ENCODE peak calls at places on chromosomes 5 and 9, in six cellular contexts. M, L, I, W, K and C are unnamed samples. For H3K4me1, the result is how much of the 10 kb centered on the place peaks cover.

GRCh38 chr5:57383093-57383861 is 99.3 kb downstream of the ACTBL2 start:
- DNase-seq in I (no peak), L (no peak), K (no peak), M (no peak), W (no peak), C (no peak)

GRCh38 chr5:2536632-2537031 is 214.8 kb downstream of the IRX2 start:
- DNase-seq in K (no peak), L (no peak), I (no peak), M (no peak), W (no peak), C (no peak)

GRCh38 chr5:132667761-132668705 is 5.8 kb upstream of the IL4 start:
- DNase-seq in L (no peak), I (no peak), W (no peak), M (no peak), K (no peak), C (no peak)

GRCh38 chr9:108041551-108041950 is 552.0 kb upstream of the KLF4 start:
- DNase-seq in I (no peak), W (no peak), L (no peak), M (no peak), K (no peak), C (no peak)

GRCh38 chr9:127445851-127446719 is 5.1 kb downstream of the RPL12 start:
- DNase-seq in K (no peak), I (no peak), L (no peak), W (no peak), M (no peak), C (no peak)

GRCh38 chr9:123225374-123225813 is 43.0 kb downstream of the STRBP start:
- DNase-seq in I (peak), W (peak), M (peak), K (no peak), L (no peak), C (no peak)

GRCh38 chr5:61882901-61883500 is 423.0 kb upstream of the KIF2A start:
- DNase-seq in I (no peak), L (no peak), K (no peak), W (no peak), M (no peak), C (no peak)

GRCh38 chr5:20351849-20352248 is 363.8 kb upstream of the CDH18 start:
- DNase-seq in I (no peak), M (no peak), K (no peak), W (no peak), L (no peak), C (no peak)

GRCh38 chr9:38062498-38063362 is 6.3 kb downstream of the SHB start:
- DNase-seq in K (no peak), M (no peak), L (no peak), W (no peak), I (no peak), C (no peak)

GRCh38 chr5:53815471-53815870 is 255.0 kb downstream of the NDUFS4 start:
- DNase-seq in I (no peak), K (no peak), W (no peak), M (no peak), L (no peak), C (no peak)

GRCh38 chr5:123207321-123207645 is 118.2 kb downstream of the PRDM6 start:
- DNase-seq in M (no peak), L (no peak), I (no peak), K (no peak), W (no peak), C (no peak)

GRCh38 chr9:71929791-71930440 is 18.5 kb downstream of the C9orf85 start:
- DNase-seq in L (no peak), K (no peak), I (no peak), W (no peak), M (no peak), C (no peak)

GRCh38 chr9:114386361-114386885 is 1.4 kb downstream of the AKNA start:
- DNase-seq in W (peak), I (no peak), M (no peak), L (no peak), K (no peak), C (no peak)

GRCh38 chr9:93309889-93310425 is 126.0 kb downstream of the WNK2 start:
- DNase-seq in L (no peak), I (no peak), K (no peak), W (no peak), M (no peak), C (no peak)

GRCh38 chr9:80707120-80707519 is 982.2 kb downstream of the TLE1 start:
- DNase-seq in L (no peak), K (no peak), I (no peak), M (no peak), W (no peak), C (no peak)

GRCh38 chr5:133884525-133885311 is 83.7 kb downstream of the C5orf15 start:
- DNase-seq in W (no peak), I (no peak), K (peak), M (no peak), L (no peak), C (no peak)

GRCh38 chr9:87336407-87336806 is 161.3 kb upstream of the DAPK1 start:
- DNase-seq in K (no peak), W (no peak), L (no peak), M (no peak), I (no peak), C (no peak)

DNA sequence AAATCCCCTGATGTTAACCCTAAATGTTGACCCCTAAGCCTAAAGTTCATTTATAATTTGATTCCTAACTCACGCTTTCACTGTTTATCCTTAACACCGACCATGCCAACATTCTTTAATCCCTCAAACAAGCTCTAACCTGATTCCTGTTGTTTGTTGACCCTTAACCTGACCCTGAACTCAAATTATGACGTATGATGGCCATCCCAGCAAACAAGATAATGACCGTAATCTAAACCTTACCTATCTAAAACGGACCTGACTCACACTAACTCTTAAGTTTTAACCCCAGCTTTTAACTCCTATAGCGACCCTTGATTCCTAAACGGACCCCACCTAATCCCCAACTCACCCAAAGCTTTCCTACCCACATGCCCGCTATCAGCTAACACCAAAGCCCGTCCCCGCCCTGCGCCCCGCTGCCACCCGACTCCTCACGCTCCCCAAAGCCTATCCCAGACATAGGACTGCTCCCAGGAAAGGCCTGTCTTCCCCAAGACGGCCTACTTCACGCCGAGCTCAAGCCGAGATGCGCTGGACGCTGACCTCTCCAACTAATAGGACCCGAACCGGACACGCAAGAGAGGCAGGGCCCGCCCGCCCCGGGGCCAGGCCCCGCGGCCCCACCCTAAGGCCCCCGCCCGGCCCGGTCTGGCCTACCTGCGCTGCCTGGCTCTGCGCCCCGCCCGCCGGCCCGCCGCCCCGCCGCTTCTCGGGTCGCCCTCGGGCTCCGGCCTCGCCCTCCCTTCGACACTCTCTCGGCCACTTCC is 395 bp downstream of the TLN1 start:
- DNase-seq in L (no peak), M (no peak), W (no peak), I (no peak), K (no peak), C (no peak)
- H3K4me1 ChIP-seq in L (under half), M (half or more), W (half or more), I (under half), K (under half), C (half or more)

GRCh38 chr9:121353246-121353975 is 16.6 kb downstream of the STOM start:
- DNase-seq in M (no peak), W (peak), L (no peak), K (no peak), I (no peak), C (no peak)

GRCh38 chr9:121354141-121354540 is 15.9 kb downstream of the STOM start:
- DNase-seq in W (no peak), L (no peak), I (no peak), K (peak), M (no peak), C (no peak)

GRCh38 chr9:121350993-121351561 is 19.0 kb downstream of the STOM start:
- DNase-seq in M (no peak), K (peak), L (no peak), I (no peak), W (no peak), C (peak)

GRCh38 chr9:121357011-121357410 is 13.0 kb downstream of the STOM start:
- DNase-seq in W (no peak), L (no peak), I (no peak), K (no peak), M (no peak), C (no peak)

DNA sequence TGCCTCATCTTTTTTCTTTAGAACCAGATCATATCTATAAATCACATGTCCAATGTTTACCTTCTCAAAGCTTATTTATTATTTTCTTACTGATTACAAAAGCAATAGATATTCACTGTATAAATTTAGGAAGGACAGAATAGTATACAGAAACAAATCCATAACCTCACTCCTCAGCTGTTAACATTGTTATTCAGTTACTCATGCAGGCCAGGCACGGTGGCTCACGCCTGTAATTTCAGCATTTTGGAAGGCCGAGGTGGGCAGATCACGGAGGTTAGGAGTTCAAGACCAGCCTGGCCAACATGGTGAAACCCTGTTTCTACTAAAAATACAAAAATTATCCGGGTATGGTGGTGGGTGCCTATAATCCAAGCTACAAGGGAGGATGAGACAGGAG is 15.3 kb downstream of the STOM start:
- DNase-seq in M (no peak), I (no peak), W (no peak), K (no peak), L (no peak), C (no peak)
- H3K4me1 ChIP-seq in M (under half), I (under half), W (under half), K (under half), L (under half), C (half or more)

GRCh38 chr5:178786859-178787499 is 56.5 kb upstream of the ZNF354A start:
- DNase-seq in I (no peak), M (no peak), W (no peak), K (no peak), L (no peak), C (no peak)
- H3K4me1 ChIP-seq in I (under half), M (under half), W (under half), K (under half), L (under half), C (under half)

DNA sequence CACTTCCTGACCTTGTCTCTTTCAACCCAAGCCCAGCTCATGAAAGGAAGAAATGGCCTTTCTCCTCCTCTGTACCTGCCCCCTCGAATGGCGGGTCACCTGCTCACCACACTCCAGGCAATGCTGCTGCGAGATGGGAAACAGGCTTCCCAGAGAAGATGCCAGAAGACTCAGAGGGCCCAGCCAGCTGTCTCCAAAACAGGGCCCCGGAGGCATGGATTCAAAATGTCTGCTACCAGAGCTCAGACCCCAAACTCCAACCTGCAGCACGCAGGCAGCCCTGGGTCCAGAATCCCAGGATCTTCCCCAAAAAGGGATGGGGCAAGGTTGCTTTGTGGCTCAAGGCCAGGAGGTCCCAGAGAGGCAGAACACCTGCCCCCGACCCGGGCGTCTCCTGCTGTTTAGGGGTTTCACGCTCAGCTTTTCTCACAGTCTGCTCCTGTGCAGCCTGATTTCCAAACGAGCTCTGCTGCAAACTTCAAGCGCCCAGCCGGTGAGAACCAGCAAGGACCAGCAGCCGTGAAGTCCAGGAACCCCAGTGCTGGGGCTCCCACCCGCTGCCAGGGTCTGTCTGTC is 42.5 kb downstream of the VAV2 start:
- DNase-seq in L (no peak), M (no peak), K (no peak), W (peak), I (no peak), C (no peak)
- H3K4me1 ChIP-seq in L (under half), M (under half), K (under half), W (under half), I (under half), C (under half)